ENCODE peak calls at places on chromosomes 1 and 21, in nine cellular contexts. One of them, this sample, is unnamed.

GRCh38 chr1:155053531-155054105 is 2.5 kb downstream of the ADAM15 start:
- DNase-seq in cardiac muscle cell: no peak
- DNase-seq in psoas muscle: no peak
- DNase-seq in Panc1: no peak
- DNase-seq in left ventricle myocardium inferior: no peak
- DNase-seq in upper lobe of right lung: no peak
- DNase-seq in endodermal cell: no peak
- DNase-seq in ascending aorta: no peak
- DNase-seq in suprapubic skin: no peak
- DNase-seq in this sample: no peak

GRCh38 chr1:32538887-32539583 is at the start of gene ZBTB8A:
- DNase-seq in cardiac muscle cell: peak; percentile 66
- DNase-seq in Panc1: peak; percentile 38
- DNase-seq in psoas muscle: peak; percentile 39
- DNase-seq in upper lobe of right lung: peak; percentile 81
- DNase-seq in left ventricle myocardium inferior: peak; percentile 18
- DNase-seq in endodermal cell: peak; percentile 80
- DNase-seq in ascending aorta: no peak
- DNase-seq in suprapubic skin: peak; percentile 67
- DNase-seq in this sample: peak; percentile 47

GRCh38 chr1:32971576-32971975 is 7.0 kb upstream of the RNF19B start:
- DNase-seq in upper lobe of right lung: no peak
- DNase-seq in suprapubic skin: no peak
- DNase-seq in Panc1: no peak
- DNase-seq in left ventricle myocardium inferior: no peak
- DNase-seq in psoas muscle: no peak
- DNase-seq in endodermal cell: no peak
- DNase-seq in ascending aorta: no peak
- DNase-seq in cardiac muscle cell: no peak
- DNase-seq in this sample: no peak

GRCh38 chr1:181604482-181604881 is 121.2 kb downstream of the CACNA1E start:
- DNase-seq in left ventricle myocardium inferior: no peak
- DNase-seq in endodermal cell: no peak
- DNase-seq in upper lobe of right lung: no peak
- DNase-seq in Panc1: no peak
- DNase-seq in psoas muscle: no peak
- DNase-seq in suprapubic skin: no peak
- DNase-seq in ascending aorta: no peak
- DNase-seq in cardiac muscle cell: no peak
- DNase-seq in this sample: no peak

GRCh38 chr1:40892354-40892753 is 30.2 kb upstream of the CITED4 start:
- DNase-seq in Panc1: no peak
- DNase-seq in cardiac muscle cell: no peak
- DNase-seq in endodermal cell: no peak
- DNase-seq in upper lobe of right lung: no peak
- DNase-seq in suprapubic skin: no peak
- DNase-seq in left ventricle myocardium inferior: no peak
- DNase-seq in psoas muscle: no peak
- DNase-seq in ascending aorta: no peak
- DNase-seq in this sample: no peak

GRCh38 chr1:54649130-54649898 is 7.7 kb downstream of the MROH7 start:
- DNase-seq in left ventricle myocardium inferior: no peak
- DNase-seq in Panc1: no peak
- DNase-seq in endodermal cell: no peak
- DNase-seq in suprapubic skin: no peak
- DNase-seq in psoas muscle: no peak
- DNase-seq in upper lobe of right lung: no peak
- DNase-seq in ascending aorta: no peak
- DNase-seq in cardiac muscle cell: no peak
- DNase-seq in this sample: no peak

GRCh38 chr1:153661111-153661708 is 2.7 kb downstream of the SNAPIN start:
- DNase-seq in ascending aorta: no peak
- DNase-seq in suprapubic skin: peak; percentile 34
- DNase-seq in Panc1: no peak
- DNase-seq in left ventricle myocardium inferior: no peak
- DNase-seq in cardiac muscle cell: no peak
- DNase-seq in psoas muscle: no peak
- DNase-seq in upper lobe of right lung: peak; percentile 20
- DNase-seq in endodermal cell: no peak
- DNase-seq in this sample: no peak

GRCh38 chr21:42654179-42654912 is 925 bp downstream of the PDE9A start:
- DNase-seq in Panc1: no peak
- DNase-seq in left ventricle myocardium inferior: no peak
- DNase-seq in psoas muscle: no peak
- DNase-seq in cardiac muscle cell: no peak
- DNase-seq in endodermal cell: peak; percentile 76
- DNase-seq in upper lobe of right lung: peak; percentile 63
- DNase-seq in suprapubic skin: no peak
- DNase-seq in ascending aorta: no peak
- DNase-seq in this sample: peak; percentile 70

GRCh38 chr1:1144122-1144842 is 28.4 kb upstream of the C1orf159 start:
- DNase-seq in upper lobe of right lung: peak; percentile 81
- DNase-seq in cardiac muscle cell: no peak
- DNase-seq in psoas muscle: no peak
- DNase-seq in left ventricle myocardium inferior: no peak
- DNase-seq in endodermal cell: peak; percentile 73
- DNase-seq in ascending aorta: no peak
- DNase-seq in suprapubic skin: no peak
- DNase-seq in Panc1: no peak
- DNase-seq in this sample: no peak

GRCh38 chr1:197799271-197799670 is 24.0 kb upstream of the DENND1B start:
- DNase-seq in upper lobe of right lung: no peak
- DNase-seq in suprapubic skin: no peak
- DNase-seq in psoas muscle: no peak
- DNase-seq in ascending aorta: no peak
- DNase-seq in endodermal cell: peak; percentile 62
- DNase-seq in cardiac muscle cell: peak; percentile 79
- DNase-seq in left ventricle myocardium inferior: no peak
- DNase-seq in Panc1: no peak
- DNase-seq in this sample: no peak

GRCh38 chr1:220219136-220219442 is 53.2 kb downstream of the RAB3GAP2 start:
- DNase-seq in left ventricle myocardium inferior: no peak
- DNase-seq in suprapubic skin: no peak
- DNase-seq in endodermal cell: no peak
- DNase-seq in upper lobe of right lung: no peak
- DNase-seq in ascending aorta: no peak
- DNase-seq in cardiac muscle cell: no peak
- DNase-seq in Panc1: no peak
- DNase-seq in psoas muscle: no peak
- DNase-seq in this sample: no peak

GRCh38 chr1:101843160-101843559 is 153.6 kb downstream of the OLFM3 start:
- DNase-seq in cardiac muscle cell: no peak
- DNase-seq in ascending aorta: no peak
- DNase-seq in suprapubic skin: no peak
- DNase-seq in psoas muscle: no peak
- DNase-seq in left ventricle myocardium inferior: no peak
- DNase-seq in Panc1: no peak
- DNase-seq in endodermal cell: peak; percentile 93
- DNase-seq in upper lobe of right lung: no peak
- DNase-seq in this sample: peak; percentile 5

GRCh38 chr1:12019858-12020509 is 686 bp downstream of the MIIP start:
- DNase-seq in ascending aorta: no peak
- DNase-seq in suprapubic skin: no peak
- DNase-seq in Panc1: no peak
- DNase-seq in psoas muscle: no peak
- DNase-seq in endodermal cell: no peak
- DNase-seq in left ventricle myocardium inferior: peak; percentile 22
- DNase-seq in upper lobe of right lung: no peak
- DNase-seq in cardiac muscle cell: peak; percentile 56
- DNase-seq in this sample: no peak

GRCh38 chr1:161209790-161210409 is 5.2 kb upstream of the FCER1G start:
- DNase-seq in upper lobe of right lung: peak; percentile 84
- DNase-seq in Panc1: peak; percentile 51
- DNase-seq in endodermal cell: peak; percentile 95
- DNase-seq in suprapubic skin: no peak
- DNase-seq in ascending aorta: no peak
- DNase-seq in cardiac muscle cell: peak; percentile 77
- DNase-seq in left ventricle myocardium inferior: peak; percentile 66
- DNase-seq in psoas muscle: peak; percentile 73
- DNase-seq in this sample: peak; percentile 95

GRCh38 chr1:200231787-200232222 is 178.0 kb downstream of the ZNF281 start:
- DNase-seq in cardiac muscle cell: no peak
- DNase-seq in ascending aorta: no peak
- DNase-seq in left ventricle myocardium inferior: no peak
- DNase-seq in psoas muscle: no peak
- DNase-seq in endodermal cell: no peak
- DNase-seq in upper lobe of right lung: no peak
- DNase-seq in Panc1: no peak
- DNase-seq in suprapubic skin: no peak
- DNase-seq in this sample: no peak

GRCh38 chr1:91790296-91790851 is 95.6 kb downstream of the TGFBR3 start:
- DNase-seq in Panc1: no peak
- DNase-seq in ascending aorta: no peak
- DNase-seq in suprapubic skin: no peak
- DNase-seq in endodermal cell: no peak
- DNase-seq in cardiac muscle cell: no peak
- DNase-seq in upper lobe of right lung: no peak
- DNase-seq in psoas muscle: no peak
- DNase-seq in left ventricle myocardium inferior: no peak
- DNase-seq in this sample: no peak

GRCh38 chr1:248393050-248393449 is 9.8 kb upstream of the OR2T1 start:
- DNase-seq in suprapubic skin: no peak
- DNase-seq in Panc1: no peak
- DNase-seq in endodermal cell: no peak
- DNase-seq in ascending aorta: no peak
- DNase-seq in left ventricle myocardium inferior: no peak
- DNase-seq in psoas muscle: no peak
- DNase-seq in cardiac muscle cell: no peak
- DNase-seq in upper lobe of right lung: no peak
- DNase-seq in this sample: no peak

GRCh38 chr1:43981135-43981491 is 2.1 kb downstream of the B4GALT2 start:
- DNase-seq in endodermal cell: no peak
- DNase-seq in left ventricle myocardium inferior: no peak
- DNase-seq in suprapubic skin: no peak
- DNase-seq in upper lobe of right lung: peak; percentile 64
- DNase-seq in psoas muscle: no peak
- DNase-seq in Panc1: no peak
- DNase-seq in ascending aorta: no peak
- DNase-seq in cardiac muscle cell: no peak
- DNase-seq in this sample: no peak

GRCh38 chr1:15344800-15345710 is 64.6 kb upstream of the EFHD2 start:
- DNase-seq in suprapubic skin: no peak
- DNase-seq in upper lobe of right lung: no peak
- DNase-seq in endodermal cell: no peak
- DNase-seq in ascending aorta: no peak
- DNase-seq in left ventricle myocardium inferior: peak; percentile 40
- DNase-seq in psoas muscle: no peak
- DNase-seq in cardiac muscle cell: no peak
- DNase-seq in Panc1: no peak
- DNase-seq in this sample: no peak

GRCh38 chr1:193190096-193190744 is 3.8 kb upstream of the B3GALT2 start:
- DNase-seq in left ventricle myocardium inferior: no peak
- DNase-seq in endodermal cell: no peak
- DNase-seq in suprapubic skin: no peak
- DNase-seq in ascending aorta: no peak
- DNase-seq in psoas muscle: no peak
- DNase-seq in Panc1: no peak
- DNase-seq in cardiac muscle cell: peak; percentile 58
- DNase-seq in upper lobe of right lung: no peak
- DNase-seq in this sample: no peak

GRCh38 chr1:182671779-182672486 is 12.5 kb downstream of the RGS8 start:
- DNase-seq in Panc1: no peak
- DNase-seq in endodermal cell: peak; percentile 71
- DNase-seq in left ventricle myocardium inferior: no peak
- DNase-seq in upper lobe of right lung: no peak
- DNase-seq in psoas muscle: no peak
- DNase-seq in cardiac muscle cell: no peak
- DNase-seq in suprapubic skin: no peak
- DNase-seq in ascending aorta: no peak
- DNase-seq in this sample: peak; percentile 31

GRCh38 chr1:230424440-230425251 is 1.5 kb downstream of the PGBD5 start:
- DNase-seq in endodermal cell: peak; percentile 84
- DNase-seq in ascending aorta: no peak
- DNase-seq in upper lobe of right lung: no peak
- DNase-seq in suprapubic skin: no peak
- DNase-seq in psoas muscle: no peak
- DNase-seq in cardiac muscle cell: no peak
- DNase-seq in left ventricle myocardium inferior: no peak
- DNase-seq in Panc1: no peak
- DNase-seq in this sample: no peak

GRCh38 chr1:163188947-163189346 is 13.8 kb downstream of the RGS5 start:
- DNase-seq in suprapubic skin: no peak
- DNase-seq in psoas muscle: no peak
- DNase-seq in cardiac muscle cell: no peak
- DNase-seq in Panc1: no peak
- DNase-seq in upper lobe of right lung: no peak
- DNase-seq in endodermal cell: no peak
- DNase-seq in left ventricle myocardium inferior: no peak
- DNase-seq in ascending aorta: no peak
- DNase-seq in this sample: no peak
- H3K36me3 ChIP-seq in suprapubic skin: no peaks in the 10 kb centered on the region
- H3K36me3 ChIP-seq in psoas muscle: no peaks in the 10 kb centered on the region
- H3K36me3 ChIP-seq in cardiac muscle cell: no peaks in the 10 kb centered on the region
- H3K36me3 ChIP-seq in Panc1: no peaks in the 10 kb centered on the region
- H3K36me3 ChIP-seq in upper lobe of right lung: no peaks in the 10 kb centered on the region
- H3K36me3 ChIP-seq in endodermal cell: peaks cover 17% of the 10 kb centered on the region
- H3K36me3 ChIP-seq in left ventricle myocardium inferior: no peaks in the 10 kb centered on the region
- H3K36me3 ChIP-seq in ascending aorta: peaks cover 11% of the 10 kb centered on the region
- H3K36me3 ChIP-seq in this sample: no peaks in the 10 kb centered on the region

DNA sequence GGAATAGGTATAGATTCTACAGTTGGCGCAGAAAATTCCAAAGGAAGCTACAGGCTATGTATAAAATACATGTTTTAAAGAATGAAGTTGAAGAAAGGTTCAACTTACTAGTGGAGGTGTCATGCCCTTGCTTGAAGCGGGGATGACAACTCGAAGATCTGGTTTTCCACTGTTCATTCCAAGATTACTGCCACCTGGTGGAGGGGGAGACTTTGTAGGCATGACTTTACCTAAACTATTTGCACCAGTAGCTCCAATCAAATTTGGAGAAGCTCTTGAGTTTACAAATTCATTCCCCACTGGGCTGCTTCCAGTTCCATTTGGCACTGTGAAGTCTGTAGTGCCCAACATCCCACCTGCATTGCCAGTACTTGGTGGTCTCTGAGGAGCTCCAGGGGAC is 81.7 kb downstream of the AXDND1 start:
- DNase-seq in cardiac muscle cell: peak; percentile 8
- DNase-seq in upper lobe of right lung: no peak
- DNase-seq in left ventricle myocardium inferior: no peak
- DNase-seq in psoas muscle: no peak
- DNase-seq in ascending aorta: no peak
- DNase-seq in suprapubic skin: no peak
- DNase-seq in endodermal cell: peak; percentile 77
- DNase-seq in Panc1: no peak
- DNase-seq in this sample: peak; percentile 33
- TF ChIP-seq CTCF in cardiac muscle cell: peak; percentile 31
- TF ChIP-seq CTCF in upper lobe of right lung: peak; percentile 15
- TF ChIP-seq CTCF in left ventricle myocardium inferior: no peak
- TF ChIP-seq CTCF in psoas muscle: no peak
- TF ChIP-seq CTCF in ascending aorta: peak; percentile 4
- TF ChIP-seq CTCF in suprapubic skin: no peak
- TF ChIP-seq CTCF in endodermal cell: peak; percentile 71
- TF ChIP-seq CTCF in Panc1: peak; percentile 56
- TF ChIP-seq CTCF in this sample: peak; percentile 51

GRCh38 chr21:34948157-34948556 is 100.9 kb downstream of the RUNX1 start:
- DNase-seq in left ventricle myocardium inferior: no peak
- DNase-seq in cardiac muscle cell: no peak
- DNase-seq in suprapubic skin: no peak
- DNase-seq in ascending aorta: no peak
- DNase-seq in endodermal cell: no peak
- DNase-seq in upper lobe of right lung: no peak
- DNase-seq in Panc1: no peak
- DNase-seq in psoas muscle: no peak
- DNase-seq in this sample: no peak
- H3K36me3 ChIP-seq in left ventricle myocardium inferior: no peaks in the 10 kb centered on the region
- H3K36me3 ChIP-seq in cardiac muscle cell: no peaks in the 10 kb centered on the region
- H3K36me3 ChIP-seq in suprapubic skin: no peaks in the 10 kb centered on the region
- H3K36me3 ChIP-seq in ascending aorta: no peaks in the 10 kb centered on the region
- H3K36me3 ChIP-seq in endodermal cell: no peaks in the 10 kb centered on the region
- H3K36me3 ChIP-seq in upper lobe of right lung: no peaks in the 10 kb centered on the region
- H3K36me3 ChIP-seq in Panc1: no peaks in the 10 kb centered on the region
- H3K36me3 ChIP-seq in psoas muscle: no peaks in the 10 kb centered on the region
- H3K36me3 ChIP-seq in this sample: no peaks in the 10 kb centered on the region

GRCh38 chr21:36615274-36615964 is 83.5 kb upstream of the SIM2 start:
- DNase-seq in cardiac muscle cell: no peak
- DNase-seq in suprapubic skin: no peak
- DNase-seq in Panc1: no peak
- DNase-seq in upper lobe of right lung: no peak
- DNase-seq in ascending aorta: no peak
- DNase-seq in left ventricle myocardium inferior: no peak
- DNase-seq in endodermal cell: peak; percentile 81
- DNase-seq in psoas muscle: no peak
- DNase-seq in this sample: peak; percentile 42
- TF ChIP-seq CTCF in cardiac muscle cell: peak; percentile 9
- TF ChIP-seq CTCF in suprapubic skin: no peak
- TF ChIP-seq CTCF in Panc1: peak; percentile 45
- TF ChIP-seq CTCF in upper lobe of right lung: no peak
- TF ChIP-seq CTCF in ascending aorta: no peak
- TF ChIP-seq CTCF in left ventricle myocardium inferior: no peak
- TF ChIP-seq CTCF in endodermal cell: peak; percentile 68
- TF ChIP-seq CTCF in psoas muscle: no peak
- TF ChIP-seq CTCF in this sample: peak; percentile 83